ENCODE peak calls at places on chromosomes 1 and 21, in seven cellular contexts. One of them, this sample, is unnamed.
A peak's percentile ranks its signal among the peaks of the same experiment; 100 is the strongest.

GRCh38 chr1:86069757-86070145 is 86.8 kb downstream of the COL24A1 start:
- DNase-seq in cerebellar cortex: no peak
- DNase-seq in activated naive CD8-positive, alpha-beta T cell treated with anti-CD3 and anti-CD28 coated beads for 36 hours: no peak
- DNase-seq in cardiac fibroblast: peak; percentile 76
- DNase-seq in HFFc6: peak; percentile 14
- DNase-seq in OCI-M1: no peak
- DNase-seq in psoas muscle: no peak
- DNase-seq in this sample: no peak

GRCh38 chr1:2148691-2149090 is 45.9 kb downstream of the FAAP20 start:
- DNase-seq in activated naive CD8-positive, alpha-beta T cell treated with anti-CD3 and anti-CD28 coated beads for 36 hours: peak; percentile 38
- DNase-seq in HFFc6: no peak
- DNase-seq in cardiac fibroblast: no peak
- DNase-seq in cerebellar cortex: no peak
- DNase-seq in psoas muscle: no peak
- DNase-seq in OCI-M1: no peak
- DNase-seq in this sample: peak; percentile 38

GRCh38 chr1:209630383-209631219 is 21.6 kb downstream of the LAMB3 start:
- DNase-seq in cerebellar cortex: no peak
- DNase-seq in psoas muscle: no peak
- DNase-seq in HFFc6: no peak
- DNase-seq in cardiac fibroblast: no peak
- DNase-seq in activated naive CD8-positive, alpha-beta T cell treated with anti-CD3 and anti-CD28 coated beads for 36 hours: no peak
- DNase-seq in OCI-M1: no peak
- DNase-seq in this sample: no peak

GRCh38 chr1:86823821-86824500 is 90.0 kb downstream of the SELENOF start:
- DNase-seq in OCI-M1: no peak
- DNase-seq in activated naive CD8-positive, alpha-beta T cell treated with anti-CD3 and anti-CD28 coated beads for 36 hours: no peak
- DNase-seq in cerebellar cortex: no peak
- DNase-seq in psoas muscle: no peak
- DNase-seq in cardiac fibroblast: no peak
- DNase-seq in HFFc6: no peak
- DNase-seq in this sample: no peak

GRCh38 chr1:6967431-6968079 is 182.3 kb downstream of the CAMTA1 start:
- DNase-seq in activated naive CD8-positive, alpha-beta T cell treated with anti-CD3 and anti-CD28 coated beads for 36 hours: no peak
- DNase-seq in cerebellar cortex: no peak
- DNase-seq in OCI-M1: no peak
- DNase-seq in psoas muscle: no peak
- DNase-seq in HFFc6: peak; percentile 10
- DNase-seq in cardiac fibroblast: no peak
- DNase-seq in this sample: no peak

GRCh38 chr1:117235863-117236465 is 25.2 kb upstream of the VTCN1 start:
- DNase-seq in psoas muscle: no peak
- DNase-seq in activated naive CD8-positive, alpha-beta T cell treated with anti-CD3 and anti-CD28 coated beads for 36 hours: no peak
- DNase-seq in OCI-M1: no peak
- DNase-seq in cerebellar cortex: no peak
- DNase-seq in HFFc6: no peak
- DNase-seq in cardiac fibroblast: no peak
- DNase-seq in this sample: no peak

GRCh38 chr21:15247613-15248012 is 182.8 kb upstream of the NRIP1 start:
- DNase-seq in psoas muscle: no peak
- DNase-seq in cardiac fibroblast: no peak
- DNase-seq in HFFc6: no peak
- DNase-seq in cerebellar cortex: no peak
- DNase-seq in activated naive CD8-positive, alpha-beta T cell treated with anti-CD3 and anti-CD28 coated beads for 36 hours: no peak
- DNase-seq in OCI-M1: no peak
- DNase-seq in this sample: no peak

GRCh38 chr1:165845992-165846748 is 18.8 kb downstream of the UCK2 start:
- DNase-seq in cerebellar cortex: no peak
- DNase-seq in OCI-M1: peak; percentile 58
- DNase-seq in HFFc6: no peak
- DNase-seq in activated naive CD8-positive, alpha-beta T cell treated with anti-CD3 and anti-CD28 coated beads for 36 hours: no peak
- DNase-seq in cardiac fibroblast: no peak
- DNase-seq in psoas muscle: no peak
- DNase-seq in this sample: no peak

GRCh38 chr1:209659909-209660308 is 7.7 kb upstream of the LAMB3 start:
- DNase-seq in cardiac fibroblast: no peak
- DNase-seq in HFFc6: peak; percentile 36
- DNase-seq in OCI-M1: peak; percentile 15
- DNase-seq in activated naive CD8-positive, alpha-beta T cell treated with anti-CD3 and anti-CD28 coated beads for 36 hours: no peak
- DNase-seq in cerebellar cortex: no peak
- DNase-seq in psoas muscle: no peak
- DNase-seq in this sample: no peak

GRCh38 chr1:59263116-59263515 is 33.8 kb upstream of the FGGY start:
- DNase-seq in HFFc6: no peak
- DNase-seq in activated naive CD8-positive, alpha-beta T cell treated with anti-CD3 and anti-CD28 coated beads for 36 hours: no peak
- DNase-seq in psoas muscle: no peak
- DNase-seq in cerebellar cortex: no peak
- DNase-seq in OCI-M1: no peak
- DNase-seq in cardiac fibroblast: no peak
- DNase-seq in this sample: no peak

GRCh38 chr1:229148041-229148671 is 122.8 kb upstream of the RAB4A start:
- DNase-seq in cerebellar cortex: no peak
- DNase-seq in HFFc6: no peak
- DNase-seq in activated naive CD8-positive, alpha-beta T cell treated with anti-CD3 and anti-CD28 coated beads for 36 hours: no peak
- DNase-seq in psoas muscle: no peak
- DNase-seq in cardiac fibroblast: peak; percentile 37
- DNase-seq in OCI-M1: peak; percentile 98
- DNase-seq in this sample: no peak

GRCh38 chr1:12665511-12665910 is 21.6 kb downstream of the AADACL4 start:
- DNase-seq in activated naive CD8-positive, alpha-beta T cell treated with anti-CD3 and anti-CD28 coated beads for 36 hours: no peak
- DNase-seq in psoas muscle: no peak
- DNase-seq in HFFc6: no peak
- DNase-seq in OCI-M1: peak; percentile 26
- DNase-seq in cerebellar cortex: no peak
- DNase-seq in cardiac fibroblast: no peak
- DNase-seq in this sample: no peak

GRCh38 chr21:44711327-44712202 is at the start of gene TSPEAR:
- DNase-seq in OCI-M1: no peak
- DNase-seq in activated naive CD8-positive, alpha-beta T cell treated with anti-CD3 and anti-CD28 coated beads for 36 hours: no peak
- DNase-seq in HFFc6: no peak
- DNase-seq in cerebellar cortex: no peak
- DNase-seq in cardiac fibroblast: no peak
- DNase-seq in psoas muscle: peak; percentile 47
- DNase-seq in this sample: no peak

GRCh38 chr1:166673722-166674121 is 165.6 kb upstream of the POGK start:
- DNase-seq in psoas muscle: no peak
- DNase-seq in activated naive CD8-positive, alpha-beta T cell treated with anti-CD3 and anti-CD28 coated beads for 36 hours: no peak
- DNase-seq in OCI-M1: peak; percentile 65
- DNase-seq in cerebellar cortex: no peak
- DNase-seq in HFFc6: no peak
- DNase-seq in cardiac fibroblast: no peak
- DNase-seq in this sample: no peak

GRCh38 chr1:106910798-106911197 is 145.7 kb upstream of the PRMT6 start:
- DNase-seq in activated naive CD8-positive, alpha-beta T cell treated with anti-CD3 and anti-CD28 coated beads for 36 hours: no peak
- DNase-seq in cardiac fibroblast: no peak
- DNase-seq in cerebellar cortex: no peak
- DNase-seq in OCI-M1: no peak
- DNase-seq in HFFc6: no peak
- DNase-seq in psoas muscle: no peak
- DNase-seq in this sample: no peak

GRCh38 chr1:116453906-116454305 is 80.9 kb downstream of the ATP1A1 start:
- DNase-seq in HFFc6: no peak
- DNase-seq in psoas muscle: no peak
- DNase-seq in cardiac fibroblast: no peak
- DNase-seq in cerebellar cortex: no peak
- DNase-seq in activated naive CD8-positive, alpha-beta T cell treated with anti-CD3 and anti-CD28 coated beads for 36 hours: no peak
- DNase-seq in OCI-M1: no peak
- DNase-seq in this sample: no peak

This sample was measured in stimulated activated naive CD8-positive, alpha-beta T cell treated with anti-CD3 and anti-CD28 coated beads, Interleukin-15, Interleukin-2, amounts not matched to agents 100 U/mL and 50 U/mL, for 24 hours.